ENCODE peak calls at places on chromosome 1, in five cellular contexts. K is GM23248, L is fibroblast of lung, A is astrocyte, Z is neural progenitor cell. Q is an unnamed sample.

GRCh38 chr1:212964102-212964501 is 13.8 kb downstream of the VASH2 start:
- DNase-seq in K (no peak), L (no peak), A (no peak), Z (no peak), Q (no peak)

GRCh38 chr1:177928194-177928593 is 41.7 kb downstream of the SEC16B start:
- DNase-seq in K (peak; percentile 47), L (peak; percentile 55), A (peak; percentile 41), Z (peak; percentile 54), Q (no peak)

GRCh38 chr1:20551945-20552727 is at the start of gene FAM43B:
- DNase-seq in K (peak; percentile 61), L (peak; percentile 23), A (peak; percentile 38), Z (peak; percentile 86), Q (peak; percentile 87)

GRCh38 chr1:37989381-37989930 is 366 bp downstream of the SF3A3 start:
- DNase-seq in K (peak; percentile 72), L (peak; percentile 29), A (peak; percentile 32), Z (peak; percentile 75), Q (peak; percentile 47)

GRCh38 chr1:72623299-72623708 is 341.0 kb upstream of the NEGR1 start:
- DNase-seq in K (peak; percentile 61), L (peak; percentile 64), A (peak; percentile 34), Z (peak; percentile 66), Q (peak; percentile 30)

GRCh38 chr1:47875831-47876586 is 121.2 kb downstream of the TRABD2B start:
- DNase-seq in K (peak; percentile 30), L (no peak), A (no peak), Z (no peak), Q (no peak)

GRCh38 chr1:223635236-223635635 is 30.3 kb downstream of the CAPN8 start:
- DNase-seq in K (no peak), L (no peak), A (no peak), Z (no peak), Q (no peak)

GRCh38 chr1:243558556-243558955 is 291.5 kb downstream of the AKT3 start:
- DNase-seq in K (no peak), L (no peak), A (no peak), Z (no peak), Q (no peak)

GRCh38 chr1:108643492-108644333 is 17.2 kb downstream of the HENMT1 start:
- DNase-seq in K (peak; percentile 80), L (peak; percentile 86), A (peak; percentile 54), Z (peak; percentile 54), Q (peak; percentile 70)

GRCh38 chr1:239951518-239952130 is 140.1 kb upstream of the FMN2 start:
- DNase-seq in K (peak; percentile 83), L (peak; percentile 79), A (peak; percentile 45), Z (peak; percentile 89), Q (peak; percentile 72)

GRCh38 chr1:25482211-25482610 is 51.5 kb downstream of the MACO1 start:
- DNase-seq in K (no peak), L (no peak), A (no peak), Z (no peak), Q (no peak)

GRCh38 chr1:205354259-205354904 is 2.3 kb downstream of the KLHDC8A start:
- DNase-seq in K (peak; percentile 78), L (peak; percentile 80), A (no peak), Z (peak; percentile 84), Q (peak; percentile 56)

GRCh38 chr1:11733351-11733750 is 2.6 kb upstream of the AGTRAP start:
- DNase-seq in K (no peak), L (no peak), A (no peak), Z (no peak), Q (no peak)
- H3K9ac ChIP-seq in K (no peak overlapping the region), L (no peak overlapping the region), A (no peak overlapping the region), Z (no peak overlapping the region), Q (no peak overlapping the region)

DNA sequence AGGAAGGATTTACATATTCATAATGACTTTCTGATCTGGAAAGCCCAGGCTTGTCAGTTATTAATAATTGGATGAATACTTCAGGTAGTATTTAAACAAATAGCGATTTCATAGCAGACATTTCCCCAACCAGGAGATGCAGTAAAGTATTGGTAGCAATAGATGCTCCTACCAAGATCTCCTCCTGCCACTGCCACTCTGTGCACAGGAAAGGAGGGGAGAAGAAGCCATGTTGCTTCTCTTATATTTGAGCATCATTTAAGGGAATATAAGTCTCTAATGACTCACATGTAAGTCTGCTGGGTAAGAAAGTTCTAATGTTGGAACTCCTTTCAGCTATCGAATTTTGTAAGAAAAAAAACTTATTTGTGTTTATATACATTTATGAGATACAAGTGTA is 420 bp upstream of the IFI16 start:
- DNase-seq in K (no peak), L (no peak), A (no peak), Z (no peak), Q (no peak)
- H3K9ac ChIP-seq in K (peak overlapping the region; percentile 97), L (peak overlapping the region; percentile 28), A (peak overlapping the region; percentile 91), Z (no peak overlapping the region), Q (peak overlapping the region; percentile 88)

GRCh38 chr1:27406354-27406665 is 13.9 kb downstream of the GPR3 start:
- DNase-seq in K (no peak), L (no peak), A (no peak), Z (peak; percentile 80), Q (no peak)
- H3K9ac ChIP-seq in K (no peak overlapping the region), L (no peak overlapping the region), A (no peak overlapping the region), Z (no peak overlapping the region), Q (no peak overlapping the region)

GRCh38 chr1:58779837-58780585 is 3.8 kb downstream of the JUN start:
- DNase-seq in K (peak; percentile 67), L (peak; percentile 84), A (peak; percentile 77), Z (no peak), Q (no peak)
- H3K9ac ChIP-seq in K (peak overlapping the region; percentile 95), L (no peak overlapping the region), A (peak overlapping the region; percentile 99), Z (no peak overlapping the region), Q (peak overlapping the region; percentile 99)

Q was measured in SK-N-SH.